ENCODE peak calls at places on chromosomes 6 and 20, in seven cellular contexts. E, O, Z, Y, N, A and B are unnamed samples.

GRCh38 chr6:168128006-168128630 is 49.1 kb upstream of the FRMD1 start:
- DNase-seq in N (peak), O (no peak), Z (peak), A (no peak), E (no peak), Y (no peak), B (no peak)

GRCh38 chr6:145929037-145929633 is 35.0 kb downstream of the SHPRH start:
- DNase-seq in Z (no peak), N (no peak), A (peak), O (peak), E (peak), Y (peak), B (peak)

GRCh38 chr6:167150815-167151557 is 6.8 kb downstream of the GPR31 start:
- DNase-seq in E (peak), Y (no peak), A (peak), O (no peak), N (peak), Z (no peak), B (no peak)

GRCh38 chr20:58576590-58576944 is 61.4 kb upstream of the APCDD1L start:
- DNase-seq in E (no peak), O (no peak), N (no peak), Z (no peak), Y (no peak), A (no peak), B (no peak)

GRCh38 chr6:123768939-123769338 is 34.7 kb upstream of the NKAIN2 start:
- DNase-seq in O (no peak), N (no peak), E (no peak), Y (no peak), A (no peak), Z (no peak), B (no peak)

GRCh38 chr20:7856756-7857155 is 83.5 kb downstream of the HAO1 start:
- DNase-seq in Z (no peak), Y (peak), N (no peak), E (peak), A (no peak), O (no peak), B (peak)

GRCh38 chr6:157514659-157515496 is 133.9 kb downstream of the ZDHHC14 start:
- DNase-seq in N (no peak), O (no peak), E (peak), Z (no peak), A (peak), Y (peak), B (peak)

GRCh38 chr20:3786126-3786484 is 435 bp downstream of the CENPB start:
- DNase-seq in E (peak), Z (peak), O (no peak), A (peak), Y (peak), N (no peak), B (peak)

GRCh38 chr6:50815436-50816114 is 3.1 kb upstream of the TFAP2B start:
- DNase-seq in Z (no peak), O (no peak), N (no peak), E (no peak), Y (peak), A (no peak), B (peak)

GRCh38 chr20:31569163-31570020 is 35.7 kb upstream of the ID1 start:
- DNase-seq in O (no peak), A (no peak), Y (peak), N (peak), Z (peak), E (peak), B (peak)

GRCh38 chr6:7705483-7705882 is 20.4 kb upstream of the BMP6 start:
- DNase-seq in N (no peak), Z (no peak), O (no peak), E (no peak), Y (no peak), A (no peak), B (no peak)

GRCh38 chr6:73879894-73880293 is 183.9 kb downstream of the CD109 start:
- DNase-seq in Z (no peak), E (no peak), Y (no peak), A (no peak), N (no peak), O (no peak), B (no peak)

GRCh38 chr6:44332585-44332984 is 9.9 kb upstream of the SPATS1 start:
- DNase-seq in Y (peak), N (no peak), E (no peak), O (no peak), A (no peak), Z (no peak), B (peak)

GRCh38 chr6:85452441-85452881 is 2.6 kb downstream of the NT5E start:
- DNase-seq in Z (no peak), Y (peak), A (no peak), O (no peak), E (no peak), N (no peak), B (peak)

GRCh38 chr20:5114403-5114802 is 5.4 kb downstream of the PCNA start:
- DNase-seq in Z (no peak), Y (no peak), A (no peak), E (no peak), N (no peak), O (no peak), B (no peak)

GRCh38 chr20:37543828-37544227 is 16.2 kb upstream of the BLCAP start:
- DNase-seq in O (no peak), N (peak), Y (peak), Z (no peak), E (no peak), A (peak), B (peak)
- H3K23ac ChIP-seq in O (no peak), N (no peak), Y (no peak), Z (no peak), E (no peak), A (no peak), B (no peak)

GRCh38 chr20:50055524-50056083 is 57.3 kb downstream of the UBE2V1 start:
- DNase-seq in N (no peak), Z (no peak), E (no peak), A (peak), Y (no peak), O (no peak), B (no peak)
- H3K23ac ChIP-seq in N (no peak), Z (no peak), E (no peak), A (no peak), Y (no peak), O (no peak), B (no peak)

GRCh38 chr6:109021870-109022269 is 72.8 kb downstream of the SESN1 start:
- DNase-seq in Z (no peak), E (no peak), O (no peak), N (no peak), A (no peak), Y (no peak), B (no peak)

GRCh38 chr6:109024784-109025183 is 69.9 kb downstream of the SESN1 start:
- DNase-seq in Z (no peak), O (no peak), A (peak), Y (peak), E (peak), N (peak), B (peak)

GRCh38 chr6:109024368-109024767 is 70.3 kb downstream of the SESN1 start:
- DNase-seq in N (no peak), Z (no peak), O (no peak), Y (no peak), E (no peak), A (peak), B (peak)

GRCh38 chr6:109025639-109026038 is 69.0 kb downstream of the SESN1 start:
- DNase-seq in N (no peak), O (no peak), E (no peak), Z (no peak), Y (no peak), A (no peak), B (no peak)

DNA sequence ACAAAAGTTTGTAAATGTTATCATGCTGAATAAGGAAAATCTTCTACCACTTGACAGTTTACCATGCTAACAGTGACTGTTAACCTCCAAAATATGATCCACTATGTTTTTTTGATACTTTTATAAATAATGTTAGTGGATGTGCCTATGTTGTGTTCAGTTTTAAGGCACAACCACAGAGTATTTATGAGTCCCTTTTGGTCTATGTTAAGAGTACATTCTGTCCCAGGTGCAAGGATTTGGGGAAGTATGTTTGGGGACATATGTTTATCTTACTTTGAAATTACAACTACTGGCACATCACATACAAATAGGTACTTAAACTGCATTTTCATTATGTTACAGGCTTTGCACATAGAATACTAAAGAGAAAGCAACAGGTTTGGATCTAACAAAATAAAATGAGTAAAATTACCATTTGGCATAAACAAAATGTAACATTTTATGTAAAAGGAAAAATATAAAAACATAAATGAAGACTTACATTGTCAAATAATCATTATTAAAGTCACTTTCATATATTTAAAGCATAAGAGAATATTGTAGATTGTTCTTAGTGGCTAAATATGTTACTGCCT is 71.2 kb downstream of the SESN1 start:
- DNase-seq in A (no peak), Z (no peak), Y (no peak), O (no peak), N (no peak), E (no peak), B (no peak)
- H3K23ac ChIP-seq in A (no peak), Z (no peak), Y (no peak), O (no peak), N (no peak), E (no peak), B (no peak)

GRCh38 chr6:46116289-46116688 is 13.5 kb upstream of the ENPP4 start:
- DNase-seq in E (no peak), A (no peak), Z (no peak), O (no peak), Y (no peak), N (no peak), B (no peak)

GRCh38 chr6:46118836-46119235 is 11.0 kb upstream of the ENPP4 start:
- DNase-seq in Z (no peak), O (no peak), Y (no peak), E (no peak), N (no peak), A (peak), B (no peak)

GRCh38 chr6:46115634-46116033 is 14.2 kb upstream of the ENPP4 start:
- DNase-seq in O (no peak), N (no peak), E (no peak), A (no peak), Y (no peak), Z (no peak), B (no peak)

GRCh38 chr6:46113370-46113769 is 16.4 kb upstream of the ENPP4 start:
- DNase-seq in N (peak), Y (no peak), Z (peak), O (no peak), E (peak), A (no peak), B (no peak)
- H3K23ac ChIP-seq in N (no peak), Y (no peak), Z (no peak), O (no peak), E (no peak), A (no peak), B (no peak)

DNA sequence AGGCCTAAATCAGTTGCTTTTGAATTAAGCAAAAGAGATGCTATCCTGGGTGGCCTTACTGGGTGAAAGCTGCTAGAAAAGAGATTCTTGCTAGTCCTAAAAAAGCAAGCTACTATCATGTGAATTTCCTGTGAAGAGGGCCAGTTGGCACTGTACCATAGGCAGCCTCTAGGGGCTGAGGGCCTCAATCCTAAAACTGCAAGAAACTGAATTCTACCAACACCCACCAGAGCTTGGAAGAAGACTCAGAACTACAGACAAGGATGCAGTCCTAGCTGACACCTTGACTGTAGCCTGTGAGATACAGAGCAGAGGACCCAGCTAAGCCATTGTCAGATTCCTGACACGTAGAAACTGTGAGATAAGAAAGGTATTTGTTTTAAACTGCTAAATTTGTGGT is 24.5 kb downstream of the CLIC5 start:
- DNase-seq in Z (no peak), A (no peak), Y (no peak), N (peak), O (no peak), E (peak), B (no peak)
- H3K23ac ChIP-seq in Z (no peak), A (no peak), Y (no peak), N (no peak), O (no peak), E (no peak), B (no peak)

DNA sequence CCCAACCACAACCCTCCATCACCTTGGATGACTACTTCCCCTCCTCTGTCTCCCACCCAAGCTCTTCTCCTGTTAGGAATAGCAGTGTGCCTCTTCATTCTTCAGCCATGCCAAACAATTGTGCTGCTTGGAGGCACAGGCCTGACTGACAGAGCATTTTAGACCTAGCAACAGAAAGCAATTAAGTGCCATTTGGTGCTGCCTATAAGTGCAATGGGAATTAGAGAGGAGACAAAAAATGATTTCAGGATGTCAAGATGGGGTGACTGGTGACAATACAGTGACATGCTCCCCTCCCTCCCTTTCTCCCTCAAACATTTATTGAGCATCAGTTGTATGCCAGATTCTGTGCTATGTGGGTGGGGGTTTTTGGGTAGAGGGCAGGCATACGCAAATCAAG is 322.6 kb upstream of the MOCS1 start:
- DNase-seq in Z (no peak), O (no peak), A (no peak), E (no peak), Y (no peak), N (no peak), B (no peak)
- H3K23ac ChIP-seq in Z (no peak), O (no peak), A (no peak), E (no peak), Y (no peak), N (no peak), B (no peak)

GRCh38 chr6:25419879-25420278 is 140.7 kb downstream of the CARMIL1 start:
- DNase-seq in N (no peak), E (peak), Y (no peak), A (no peak), O (no peak), Z (no peak), B (no peak)

GRCh38 chr6:25415274-25415673 is 136.1 kb downstream of the CARMIL1 start:
- DNase-seq in E (no peak), Y (no peak), A (no peak), O (no peak), N (no peak), Z (no peak), B (no peak)

GRCh38 chr6:25415701-25416100 is 136.5 kb downstream of the CARMIL1 start:
- DNase-seq in A (no peak), E (no peak), O (no peak), N (no peak), Y (no peak), Z (no peak), B (no peak)

GRCh38 chr6:25417206-25417605 is 138.0 kb downstream of the CARMIL1 start:
- DNase-seq in E (peak), O (no peak), Z (no peak), N (no peak), Y (no peak), A (peak), B (no peak)

DNA sequence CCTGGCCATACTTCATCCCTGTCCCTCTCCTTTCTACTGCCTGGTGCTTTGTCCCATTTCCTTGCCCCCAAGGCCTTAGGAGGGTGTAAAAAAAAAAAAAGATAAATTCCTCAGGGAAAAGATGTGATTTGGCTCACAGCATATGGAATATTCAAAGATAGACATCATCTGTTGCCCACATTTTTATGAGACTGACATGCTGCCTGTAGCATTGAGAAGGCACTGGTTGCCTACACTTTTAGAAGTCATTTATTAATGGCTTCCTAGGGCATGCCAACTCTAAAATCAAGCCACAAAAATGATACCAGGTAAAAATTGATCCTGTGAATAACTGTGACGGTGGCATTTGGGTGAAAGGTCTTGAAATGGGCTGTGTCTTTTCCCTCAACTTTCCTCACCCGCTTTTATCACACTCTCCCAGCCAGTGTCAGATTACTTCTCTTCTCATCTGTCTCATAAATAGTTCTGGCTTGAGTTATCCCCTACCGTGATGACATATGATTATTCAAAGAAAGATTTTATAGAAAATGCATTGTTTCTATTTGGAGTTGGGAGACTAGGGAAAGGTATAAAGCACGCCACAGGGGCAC is 139.4 kb downstream of the CARMIL1 start:
- DNase-seq in A (no peak), O (no peak), N (no peak), Z (no peak), E (no peak), Y (no peak), B (no peak)
- H3K23ac ChIP-seq in A (no peak), O (no peak), N (no peak), Z (no peak), E (no peak), Y (no peak), B (no peak)

DNA sequence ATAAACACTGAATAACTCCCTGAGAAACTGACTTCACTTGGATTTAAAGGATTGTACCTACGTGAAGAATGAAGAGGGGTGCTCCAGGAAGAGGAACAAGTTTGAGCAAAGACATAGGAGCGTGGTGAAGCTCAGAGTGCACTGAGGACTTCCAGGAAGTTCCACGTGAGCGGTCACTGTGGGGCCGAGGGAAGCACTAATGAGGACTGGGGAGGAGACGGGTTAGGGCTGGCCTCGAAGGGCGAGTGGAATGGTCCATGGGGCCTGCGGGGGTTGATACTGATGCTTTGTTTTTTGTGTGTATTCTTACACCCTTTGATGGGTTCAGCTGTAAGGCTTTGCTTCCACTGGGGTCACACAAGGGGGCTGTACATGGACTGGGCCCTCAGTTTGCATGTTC is 91.9 kb downstream of the CDH4 start:
- DNase-seq in Z (no peak), O (no peak), E (no peak), A (no peak), Y (no peak), N (no peak), B (no peak)
- H3K23ac ChIP-seq in Z (no peak), O (no peak), E (no peak), A (no peak), Y (no peak), N (no peak), B (no peak)

DNA sequence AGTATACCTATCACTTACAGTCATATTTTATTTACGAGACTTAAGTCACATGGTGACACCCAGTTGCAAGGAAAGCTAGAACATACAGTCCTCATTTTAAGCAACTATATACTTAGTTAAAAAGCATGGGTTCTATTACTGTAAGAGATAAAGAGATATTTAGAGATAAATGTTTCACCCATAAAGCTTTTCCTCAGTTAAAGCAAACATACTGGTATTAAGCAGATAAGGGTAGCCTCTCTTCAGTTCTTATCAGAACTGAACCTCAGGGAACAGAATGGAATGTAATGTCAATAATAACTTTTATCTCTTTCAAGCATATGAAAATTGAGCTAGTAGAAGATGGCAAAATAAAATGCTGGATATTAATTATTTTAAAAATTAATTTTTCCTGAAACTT is 9.9 kb upstream of the ASCC3 start:
- DNase-seq in A (no peak), O (no peak), Y (no peak), N (no peak), E (peak), Z (no peak), B (no peak)
- H3K23ac ChIP-seq in A (no peak), O (no peak), Y (no peak), N (no peak), E (no peak), Z (no peak), B (no peak)

GRCh38 chr6:125743604-125744003 is 5.8 kb upstream of the HEY2 start:
- DNase-seq in Z (no peak), A (no peak), N (no peak), Y (no peak), E (no peak), O (no peak), B (no peak)
- H3K23ac ChIP-seq in Z (no peak), A (no peak), N (no peak), Y (no peak), E (no peak), O (no peak), B (no peak)